ENCODE peak calls at places on chromosomes 11 and 22, in four cellular contexts. Y, Z, K and S are unnamed samples. For H3K27me3, the result is how much of the 10 kb centered on the place peaks cover.

GRCh38 chr11:65478411-65479183 is 20.2 kb upstream of the MALAT1 start:
- DNase-seq in K (peak), Z (no peak), Y (no peak), S (no peak)

GRCh38 chr11:6387811-6388599 is 2.3 kb upstream of the SMPD1 start:
- DNase-seq in Y (no peak), K (no peak), Z (no peak), S (no peak)

GRCh38 chr11:69949327-69949726 is 128.8 kb upstream of the ANO1 start:
- DNase-seq in K (no peak), Y (peak), Z (no peak), S (no peak)

GRCh38 chr22:25845985-25846745 is 104.2 kb downstream of the MYO18B start:
- DNase-seq in K (no peak), Y (no peak), Z (no peak), S (no peak)

GRCh38 chr11:117171648-117172051 is 6.9 kb upstream of the SIDT2 start:
- DNase-seq in Y (no peak), Z (no peak), K (no peak), S (no peak)

GRCh38 chr11:46696212-46696558 is 4.2 kb downstream of the ARHGAP1 start:
- DNase-seq in K (no peak), Y (no peak), Z (no peak), S (no peak)

GRCh38 chr22:46087336-46087690 is 63.0 kb upstream of the PPARA start:
- DNase-seq in Y (no peak), Z (no peak), K (no peak), S (no peak)

GRCh38 chr11:74121804-74122203 is 49.0 kb downstream of the C2CD3 start:
- DNase-seq in Z (no peak), K (no peak), Y (no peak), S (no peak)

GRCh38 chr11:94793002-94793401 is 24.8 kb downstream of the AMOTL1 start:
- DNase-seq in K (no peak), Z (no peak), Y (no peak), S (no peak)

GRCh38 chr11:12680940-12681258 is 6.7 kb downstream of the TEAD1 start:
- DNase-seq in K (no peak), Z (no peak), Y (no peak), S (no peak)

GRCh38 chr22:26004477-26004876 is 164.8 kb upstream of the SEZ6L start:
- DNase-seq in Z (no peak), K (no peak), Y (no peak), S (no peak)

GRCh38 chr22:44741929-44742328 is 10.4 kb upstream of the ARHGAP8 start:
- DNase-seq in K (no peak), Y (no peak), Z (no peak), S (no peak)

GRCh38 chr11:117470576-117470975 is 142.9 kb downstream of the CEP164 start:
- DNase-seq in Z (no peak), K (no peak), Y (no peak), S (no peak)

GRCh38 chr22:19287076-19287724 is 4.3 kb downstream of the CLTCL1 start:
- DNase-seq in K (no peak), Z (no peak), Y (no peak), S (no peak)

GRCh38 chr11:1072821-1073231 is 1.8 kb upstream of the MUC2 start:
- DNase-seq in Y (no peak), Z (no peak), K (no peak), S (no peak)

GRCh38 chr11:27162237-27162636 is 121.6 kb downstream of the BBOX1 start:
- DNase-seq in K (no peak), Z (no peak), Y (no peak), S (no peak)

GRCh38 chr11:92601048-92601447 is 368.4 kb upstream of the MTNR1B start:
- DNase-seq in Y (no peak), Z (no peak), K (no peak), S (no peak)

GRCh38 chr11:77065878-77066228 is 918 bp upstream of the CAPN5 start:
- DNase-seq in Y (no peak), K (peak), Z (peak), S (no peak)

GRCh38 chr11:111911563-111912401 is at the start of gene CRYAB:
- DNase-seq in Z (no peak), K (peak), Y (peak), S (no peak)

GRCh38 chr11:36222755-36223635 is 66.2 kb downstream of the COMMD9 start:
- DNase-seq in K (no peak), Y (no peak), Z (no peak), S (no peak)

GRCh38 chr11:78929092-78929905 is 354.6 kb upstream of the NARS2 start:
- DNase-seq in Z (no peak), Y (no peak), K (no peak), S (no peak)

GRCh38 chr11:115272925-115273324 is 231.3 kb downstream of the CADM1 start:
- DNase-seq in K (no peak), Z (no peak), Y (no peak), S (no peak)

GRCh38 chr11:115279831-115280761 is 224.1 kb downstream of the CADM1 start:
- DNase-seq in Z (no peak), K (no peak), Y (no peak), S (no peak)

GRCh38 chr11:115276182-115276581 is 228.0 kb downstream of the CADM1 start:
- DNase-seq in Y (no peak), K (no peak), Z (no peak), S (no peak)

GRCh38 chr11:115276799-115277198 is 227.4 kb downstream of the CADM1 start:
- DNase-seq in K (no peak), Y (no peak), Z (no peak), S (no peak)

DNA sequence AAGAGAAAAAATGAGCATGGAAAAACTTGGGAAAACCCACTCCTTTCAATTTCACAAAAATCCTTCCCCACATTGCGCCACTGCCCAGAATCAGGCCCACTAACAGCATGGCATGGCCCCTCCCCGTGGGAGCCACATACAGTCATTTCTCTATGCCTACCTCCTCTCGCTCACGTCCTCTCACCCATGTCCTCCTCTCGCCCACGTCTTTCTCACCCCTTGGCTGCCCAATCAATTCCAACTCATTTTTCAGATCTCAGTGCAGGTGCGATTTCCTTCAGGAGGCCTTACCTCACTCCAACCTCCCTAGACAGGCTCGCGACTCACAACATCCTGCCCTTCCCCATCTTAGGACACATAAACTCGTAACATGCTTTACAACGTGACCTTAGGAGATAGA is 229.2 kb downstream of the CADM1 start:
- DNase-seq in Y (no peak), Z (no peak), K (no peak), S (no peak)
- H3K27me3 ChIP-seq in Y (under half), Z (under half), K (under half), S (under half)

GRCh38 chr22:23071163-23072034 is 1.1 kb downstream of the GNAZ start:
- DNase-seq in K (peak), Y (no peak), Z (no peak), S (no peak)
- H3K27ac ChIP-seq in K (no peak), Y (no peak), Z (no peak), S (no peak)

DNA sequence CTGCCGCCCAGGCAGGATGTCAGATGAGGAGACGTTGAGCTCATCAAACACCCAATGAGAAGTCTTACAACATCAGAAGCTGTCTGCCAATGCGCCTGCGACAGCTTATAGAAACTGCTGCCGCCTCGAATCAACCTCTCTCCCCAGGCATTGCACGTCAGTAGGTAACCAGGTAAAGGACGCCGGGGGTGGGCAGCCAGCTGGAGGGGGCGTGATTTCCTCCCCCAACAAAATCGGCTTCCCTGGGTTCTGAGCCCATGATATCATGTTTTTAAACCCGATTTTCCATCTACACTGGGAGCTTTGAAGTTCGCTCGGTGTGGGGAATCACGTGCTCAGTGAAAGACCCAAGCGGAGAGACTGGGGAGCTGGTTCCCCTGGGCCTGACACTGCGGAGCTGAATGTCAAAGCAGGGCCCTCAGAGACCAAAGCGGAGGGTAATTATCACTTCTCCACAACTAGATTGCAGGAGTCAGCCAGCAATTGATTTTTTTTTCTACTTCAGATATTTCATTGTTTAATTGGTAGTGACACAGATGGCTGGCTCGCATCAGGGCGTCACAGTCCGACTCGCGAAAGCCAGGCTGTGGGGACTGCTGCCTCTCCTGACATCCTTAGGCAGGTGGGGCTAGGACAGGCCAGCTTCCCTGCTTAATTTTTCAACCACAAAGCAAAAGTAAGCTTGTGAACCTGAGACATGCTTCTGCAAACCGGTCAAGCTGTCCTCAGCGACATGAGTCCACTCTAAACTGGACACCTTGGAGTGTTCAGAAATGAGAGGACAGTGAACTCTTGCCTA is 15.4 kb downstream of the FAM83F start:
- DNase-seq in K (no peak), Z (no peak), Y (no peak), S (no peak)
- H3K27me3 ChIP-seq in K (under half), Z (under half), Y (under half), S (under half)

GRCh38 chr22:37432708-37433054 is 5.4 kb upstream of the ELFN2 start:
- DNase-seq in Y (no peak), Z (no peak), K (no peak), S (no peak)

GRCh38 chr22:37433786-37434185 is 6.5 kb upstream of the ELFN2 start:
- DNase-seq in Z (no peak), K (no peak), Y (no peak), S (no peak)

GRCh38 chr22:37430941-37431340 is 3.7 kb upstream of the ELFN2 start:
- DNase-seq in K (no peak), Z (no peak), Y (no peak), S (no peak)

GRCh38 chr22:37431811-37432707 is 4.8 kb upstream of the ELFN2 start:
- DNase-seq in Z (no peak), Y (no peak), K (no peak), S (no peak)

DNA sequence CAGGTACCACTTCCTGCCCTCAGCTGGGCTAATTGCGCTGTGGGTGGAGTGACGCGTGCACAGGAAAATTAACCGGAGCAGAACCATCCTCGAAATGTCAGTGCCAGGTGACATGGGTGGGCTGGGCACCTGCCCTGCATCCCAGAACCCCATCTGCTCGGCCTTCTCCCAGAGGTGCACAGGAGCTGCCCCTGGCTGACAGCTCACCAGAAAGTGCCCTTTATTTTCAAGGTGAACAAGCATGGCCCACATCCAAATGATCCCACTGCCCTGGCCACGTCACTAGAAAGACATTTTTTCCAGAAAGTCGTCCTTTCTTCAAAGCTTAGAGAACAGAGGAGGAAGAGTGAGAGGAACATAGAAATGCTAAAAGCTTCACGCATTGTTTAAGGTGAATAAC is 4.1 kb upstream of the ELFN2 start:
- DNase-seq in Y (no peak), Z (no peak), K (no peak), S (no peak)
- H3K27ac ChIP-seq in Y (no peak), Z (no peak), K (no peak), S (no peak)

GRCh38 chr11:3854660-3854976 is 846 bp upstream of the STIM1 start:
- DNase-seq in K (no peak), Z (no peak), Y (no peak), S (no peak)

GRCh38 chr11:3853935-3854659 is 1.4 kb upstream of the STIM1 start:
- DNase-seq in K (no peak), Y (no peak), Z (peak), S (peak)

GRCh38 chr11:3855808-3856491 is 486 bp downstream of the STIM1 start:
- DNase-seq in Y (no peak), Z (peak), K (peak), S (peak)

GRCh38 chr11:3854977-3855807 is at the start of gene STIM1:
- DNase-seq in Z (peak), K (peak), Y (peak), S (peak)

GRCh38 chr11:3853545-3853842 is 2.0 kb upstream of the STIM1 start:
- DNase-seq in K (no peak), Z (no peak), Y (no peak), S (no peak)
- H3K27me3 ChIP-seq in K (under half), Z (under half), Y (under half), S (under half)

DNA sequence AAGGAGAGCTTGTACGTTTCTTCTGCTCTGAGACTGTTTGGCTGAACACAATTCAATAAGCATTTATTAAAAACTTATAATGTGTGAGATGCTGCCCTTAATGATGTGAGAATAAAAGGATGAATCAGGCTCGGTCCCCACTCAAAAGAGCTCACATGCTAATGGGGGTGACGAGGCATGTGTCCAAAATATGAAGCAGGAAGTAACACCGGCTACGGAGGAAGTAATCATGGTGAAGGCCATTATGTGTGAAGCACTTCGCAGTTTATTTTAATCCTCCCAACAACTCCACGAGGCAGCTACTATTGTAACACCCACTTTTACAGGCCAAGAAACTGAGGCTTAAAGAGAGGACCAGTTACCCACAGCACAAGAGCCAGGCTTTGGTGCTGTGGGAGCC is 3.4 kb upstream of the RASD2 start:
- DNase-seq in Z (no peak), Y (no peak), K (no peak), S (no peak)
- H3K27ac ChIP-seq in Z (no peak), Y (peak), K (no peak), S (no peak)

GRCh38 chr11:13963949-13964770 is 1.6 kb downstream of the SPON1 start:
- DNase-seq in Z (no peak), K (peak), Y (no peak), S (no peak)
- H3K27me3 ChIP-seq in Z (under half), K (under half), Y (under half), S (under half)

DNA sequence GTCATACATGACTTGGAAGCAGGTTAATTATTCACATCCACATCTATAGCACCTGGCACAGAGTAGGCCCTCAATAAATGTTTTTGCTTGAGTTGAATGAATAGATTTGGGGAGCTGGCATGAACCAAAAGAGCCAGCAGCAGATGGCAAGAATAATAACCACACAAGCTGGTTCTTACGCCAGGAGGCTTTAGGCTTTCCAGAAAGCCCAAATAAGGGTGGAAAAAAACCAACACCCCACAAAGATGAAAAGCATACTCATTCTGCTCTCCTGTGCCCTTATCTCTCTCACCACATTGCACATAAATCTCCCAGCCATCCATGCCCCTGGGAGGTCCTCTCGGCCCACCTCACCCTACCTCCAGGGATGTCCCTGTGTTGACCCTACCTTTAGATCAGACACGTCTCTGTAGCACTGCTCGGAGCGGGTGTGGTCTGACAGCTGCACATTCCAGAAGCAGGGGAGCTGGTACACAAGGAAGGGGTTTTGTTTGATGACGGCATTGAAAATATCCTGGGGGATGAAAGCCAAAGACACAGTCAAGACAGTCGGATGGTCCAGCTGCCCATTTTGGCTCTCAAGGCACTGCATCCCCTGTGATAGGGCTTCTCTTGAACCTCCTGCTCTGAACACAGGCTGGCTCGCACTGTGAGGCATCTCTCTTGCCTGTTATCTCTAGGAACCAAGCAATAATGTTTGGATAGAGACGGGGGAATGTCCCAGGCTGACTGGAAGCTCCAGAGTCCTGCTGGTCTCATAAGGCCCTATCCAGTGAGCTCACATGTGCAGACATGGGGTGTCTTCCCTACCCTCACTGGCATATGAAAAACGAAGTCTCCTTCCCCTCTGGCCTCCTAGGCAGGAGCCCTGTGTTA is 323.6 kb upstream of the SYN3 start:
- DNase-seq in Y (no peak), K (no peak), Z (no peak), S (no peak)
- H3K27ac ChIP-seq in Y (no peak), K (no peak), Z (no peak), S (no peak)

DNA sequence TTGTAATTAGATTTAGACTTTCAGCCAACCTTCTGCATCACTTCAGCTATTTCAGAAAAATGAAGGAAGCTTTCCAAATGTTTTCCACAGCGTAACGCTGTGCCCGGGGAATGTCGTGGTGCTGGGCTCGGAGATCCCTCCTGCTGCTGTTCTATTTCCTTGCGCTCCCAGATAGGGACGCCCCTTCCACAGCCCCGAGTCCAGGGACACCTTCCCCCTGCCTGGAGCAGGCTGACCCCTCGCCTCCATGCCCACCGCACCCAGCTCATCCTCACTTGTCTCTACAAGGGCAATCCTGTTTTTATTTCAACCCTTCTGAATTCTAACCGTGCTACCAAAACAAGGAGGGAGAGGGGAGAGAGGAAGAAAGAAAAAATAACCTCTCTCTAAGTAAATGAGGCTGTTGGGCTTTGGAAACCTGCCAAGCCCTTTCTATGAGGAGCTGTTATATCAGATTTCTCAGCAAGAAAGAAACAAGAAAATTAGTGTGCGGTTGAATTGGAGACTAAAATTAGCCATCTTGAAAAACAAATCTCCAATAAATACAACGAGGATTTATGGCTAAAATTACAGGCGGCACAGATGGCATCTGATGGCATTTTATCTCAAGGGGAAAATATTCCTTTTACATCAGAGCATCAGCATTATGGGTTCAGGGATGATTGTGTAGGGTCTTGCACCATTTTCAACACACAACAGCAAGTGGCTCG is 366.9 kb downstream of the BRD1 start:
- DNase-seq in Y (no peak), K (no peak), Z (no peak), S (no peak)
- H3K27me3 ChIP-seq in Y (under half), K (under half), Z (under half), S (under half)